ENCODE peak calls at places on chromosomes 1 and 21, in ten cellular contexts. L is Peyer's patch; K is effector memory CD4-positive, alpha-beta T cell; R is PC-3; O is GM23248; H is pancreas; V is kidney; F is adrenal gland; Q is heart left ventricle; G is BE2C. Z is an unnamed sample. For H3K4me1, the result is how much of the 10 kb centered on the place peaks cover.

GRCh38 chr1:23555949-23556640 is 3.2 kb downstream of the ID3 start:
- DNase-seq in H (no peak), K (no peak), G (peak), V (no peak), Q (peak), L (no peak), R (peak), O (peak), F (no peak), Z (no peak)

GRCh38 chr1:235984041-235984820 is 80.7 kb downstream of the NID1 start:
- DNase-seq in R (peak), H (no peak), Q (no peak), K (no peak), F (no peak), L (no peak), O (peak), G (no peak), V (no peak), Z (no peak)

GRCh38 chr1:82152356-82153281 is 351.9 kb downstream of the ADGRL2 start:
- DNase-seq in G (no peak), H (no peak), O (no peak), L (no peak), F (no peak), Q (no peak), K (no peak), R (no peak), V (no peak), Z (no peak)

GRCh38 chr1:228059536-228060457 is 22.7 kb upstream of the ARF1 start:
- DNase-seq in V (peak), K (peak), L (peak), G (peak), F (no peak), O (peak), Q (no peak), R (peak), H (peak), Z (peak)

GRCh38 chr21:46457801-46458314 is 833 bp upstream of the DIP2A start:
- DNase-seq in K (no peak), F (peak), R (peak), G (peak), Q (peak), L (peak), O (peak), V (no peak), H (peak), Z (peak)

GRCh38 chr1:24177161-24177560 is 9.9 kb downstream of the IFNLR1 start:
- DNase-seq in G (no peak), V (no peak), F (no peak), R (no peak), H (no peak), O (no peak), Q (no peak), K (no peak), L (no peak), Z (no peak)

GRCh38 chr1:22652457-22652856 is 579 bp upstream of the C1QB start:
- DNase-seq in Q (no peak), R (no peak), F (no peak), L (no peak), V (no peak), O (no peak), H (no peak), K (no peak), G (no peak), Z (no peak)

GRCh38 chr1:22503721-22504410 is 52.2 kb downstream of the ZBTB40 start:
- DNase-seq in Q (no peak), H (no peak), L (no peak), G (no peak), K (no peak), V (no peak), F (no peak), O (peak), R (no peak), Z (no peak)

GRCh38 chr1:3530931-3531818 is 76.7 kb downstream of the ARHGEF16 start:
- DNase-seq in V (peak), R (peak), F (peak), Q (peak), H (peak), L (peak), G (peak), O (peak), K (peak), Z (peak)

GRCh38 chr1:243496173-243496553 is 240.3 kb downstream of the SDCCAG8 start:
- DNase-seq in H (no peak), G (peak), F (no peak), V (peak), K (no peak), R (no peak), O (no peak), L (no peak), Q (no peak), Z (no peak)

GRCh38 chr1:19872190-19872589 is 10.0 kb upstream of the OTUD3 start:
- DNase-seq in Q (no peak), F (peak), G (peak), O (peak), V (no peak), K (no peak), H (peak), L (no peak), R (peak), Z (peak)

GRCh38 chr1:240058049-240058448 is 33.6 kb upstream of the FMN2 start:
- DNase-seq in H (no peak), G (no peak), F (no peak), K (no peak), L (no peak), V (no peak), R (no peak), O (no peak), Q (no peak), Z (no peak)

DNA sequence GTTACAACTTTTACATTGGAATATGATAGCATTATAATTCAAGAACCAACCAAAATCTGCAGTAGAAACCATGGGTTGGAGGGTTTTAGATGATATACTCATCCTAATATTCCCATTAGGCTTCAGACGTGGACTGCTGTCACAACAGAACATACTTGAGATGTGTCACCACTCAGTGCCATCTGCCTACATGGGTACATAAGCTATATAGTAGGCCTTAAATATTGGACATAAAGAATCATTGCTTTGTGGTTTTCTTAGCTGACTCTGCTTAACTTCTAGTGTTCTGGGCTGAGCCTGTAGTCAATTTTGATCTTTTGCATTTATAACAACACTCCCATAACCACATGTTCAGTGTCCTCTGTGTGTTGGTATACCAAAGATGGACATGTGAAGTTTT is 14.1 kb downstream of the RAP1A start:
- DNase-seq in Q (no peak), V (no peak), H (no peak), O (no peak), F (no peak), R (no peak), K (no peak), L (no peak), G (no peak), Z (no peak)
- H3K4me1 ChIP-seq in Q (half or more), V (under half), H (under half), O (under half), F (half or more), R (under half), K (under half), L (under half), G (under half), Z (under half)

GRCh38 chr1:28512058-28512611 is 6.3 kb downstream of the RCC1 start:
- DNase-seq in G (no peak), V (no peak), L (no peak), K (no peak), H (no peak), F (no peak), Q (no peak), R (no peak), O (peak), Z (peak)

GRCh38 chr1:28508435-28508754 is 2.6 kb downstream of the RCC1 start:
- DNase-seq in H (no peak), O (peak), G (no peak), V (no peak), K (no peak), F (no peak), R (no peak), Q (no peak), L (no peak), Z (peak)

GRCh38 chr1:28510350-28511223 is 4.7 kb downstream of the RCC1 start:
- DNase-seq in K (no peak), F (no peak), L (no peak), V (no peak), O (peak), R (peak), Q (no peak), G (no peak), H (no peak), Z (peak)

GRCh38 chr1:28507646-28508434 is 2.0 kb downstream of the RCC1 start:
- DNase-seq in R (no peak), F (no peak), V (no peak), K (no peak), Q (no peak), H (no peak), O (peak), L (no peak), G (no peak), Z (peak)

GRCh38 chr1:28509705-28510349 is 4.0 kb downstream of the RCC1 start:
- DNase-seq in K (no peak), Q (no peak), H (no peak), R (no peak), O (peak), L (no peak), G (no peak), F (no peak), V (no peak), Z (peak)
- H3K4me1 ChIP-seq in K (under half), Q (under half), H (under half), R (under half), O (under half), L (half or more), G (under half), F (half or more), V (under half), Z (under half)

DNA sequence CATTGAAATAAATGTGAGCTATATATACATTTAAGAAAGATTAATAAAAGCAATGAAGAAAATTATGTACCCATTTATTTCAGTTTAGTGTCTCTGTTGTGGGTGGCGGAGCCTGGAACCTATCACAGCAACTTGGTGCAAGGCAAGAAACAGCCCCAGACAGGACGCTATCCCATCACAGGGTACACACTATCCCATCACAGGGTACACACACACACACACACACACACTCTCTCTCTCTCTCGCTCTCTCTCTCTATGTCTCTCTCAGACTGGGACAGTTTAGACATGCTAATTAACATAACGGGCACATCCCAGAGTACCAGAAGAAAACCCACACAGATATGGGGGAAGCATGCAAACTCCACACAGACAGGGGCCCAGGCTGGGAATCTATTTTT is 6.5 kb upstream of the IL6R start:
- DNase-seq in F (no peak), R (no peak), G (no peak), L (no peak), K (no peak), O (no peak), Q (no peak), V (no peak), H (no peak), Z (no peak)
- H3K4me1 ChIP-seq in F (under half), R (under half), G (under half), L (under half), K (under half), O (under half), Q (under half), V (under half), H (under half), Z (under half)

DNA sequence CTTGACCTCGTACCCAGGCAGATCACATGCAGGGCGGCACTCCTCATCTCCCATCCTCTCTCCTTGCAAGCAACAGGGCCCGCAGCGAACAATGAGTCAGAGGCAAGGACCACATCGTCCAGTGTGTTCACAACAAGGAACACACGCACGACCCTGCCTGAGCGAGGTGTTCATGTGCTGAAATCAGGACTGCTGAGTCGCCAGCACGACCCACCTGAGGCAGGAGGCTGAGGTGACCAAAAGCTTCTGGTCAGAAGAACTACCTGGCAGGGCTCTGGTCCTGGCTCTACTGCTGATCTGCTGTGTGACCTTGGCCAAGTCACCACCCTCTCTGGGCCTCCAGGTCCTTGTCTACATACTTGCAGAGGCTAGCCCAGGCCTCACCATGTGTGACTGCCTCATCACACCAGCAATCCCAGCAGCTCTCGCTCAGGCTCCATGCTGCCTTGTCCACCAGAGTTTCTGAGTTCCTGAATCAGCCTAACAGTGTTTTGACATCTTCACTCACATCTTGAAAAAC is 78.0 kb downstream of the SSBP3 start:
- DNase-seq in F (no peak), G (no peak), L (no peak), Q (no peak), O (no peak), H (no peak), V (no peak), K (no peak), R (no peak), Z (no peak)
- H3K4me1 ChIP-seq in F (half or more), G (half or more), L (half or more), Q (half or more), O (under half), H (under half), V (under half), K (under half), R (under half), Z (half or more)

DNA sequence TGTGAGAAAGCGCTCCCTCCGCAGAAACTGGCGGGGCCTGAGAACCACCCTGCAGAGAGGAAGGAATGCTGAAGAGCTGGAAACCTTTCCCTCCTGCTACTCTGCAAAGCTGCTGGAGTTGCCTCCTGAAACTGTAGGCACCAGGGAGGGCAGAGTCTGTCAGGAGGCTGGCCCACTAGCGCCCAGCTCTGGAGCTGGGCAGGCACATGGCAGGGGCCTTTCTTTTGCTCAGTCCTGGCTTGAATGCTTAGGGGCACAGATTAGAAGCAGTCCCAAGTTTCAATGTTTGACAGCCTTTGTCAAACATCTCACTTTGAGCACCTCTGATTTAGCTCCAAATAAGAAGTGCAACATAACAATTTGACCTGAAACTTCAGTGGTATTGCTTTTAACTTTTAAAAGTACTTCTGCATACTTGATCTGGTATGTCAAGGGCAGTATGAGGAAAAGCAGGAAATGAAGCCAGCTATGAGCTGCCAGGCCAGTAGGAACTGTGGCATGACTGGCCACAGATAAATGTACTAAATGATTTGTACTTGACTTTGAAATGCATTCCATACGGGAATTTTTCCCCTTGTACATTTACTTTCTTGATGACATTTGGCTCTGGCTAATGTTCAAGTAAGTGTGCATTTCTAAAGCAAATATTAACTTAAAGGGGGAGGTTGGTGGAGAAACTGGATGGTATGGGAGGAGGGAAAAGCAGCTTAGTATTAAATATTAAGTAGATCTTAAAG is 7.2 kb downstream of the C1orf116 start:
- DNase-seq in L (no peak), R (peak), K (no peak), F (peak), G (no peak), O (peak), H (no peak), Q (no peak), V (no peak), Z (no peak)
- H3K4me1 ChIP-seq in L (half or more), R (half or more), K (under half), F (under half), G (under half), O (under half), H (half or more), Q (under half), V (half or more), Z (under half)

GRCh38 chr1:223730471-223730870 is 18.1 kb downstream of the CAPN2 start:
- DNase-seq in L (no peak), F (no peak), G (no peak), R (peak), H (no peak), Q (no peak), V (no peak), O (no peak), K (no peak), Z (no peak)
- H3K4me1 ChIP-seq in L (half or more), F (half or more), G (under half), R (half or more), H (under half), Q (half or more), V (half or more), O (half or more), K (under half), Z (half or more)

Z was measured in A673.